ENCODE peak calls at places on chromosomes 4 and X, in nine cellular contexts. X, F, R, D, L, S, H, G and U are unnamed samples.
A peak's percentile ranks its signal among the peaks of the same experiment; 100 is the strongest.

GRCh38 chr4:20430555-20430954 is 178.8 kb downstream of the SLIT2 start:
- DNase-seq in X (peak; percentile 59), F (no peak), R (no peak), D (no peak), L (no peak), S (no peak), H (no peak), G (peak; percentile 69), U (no peak)

GRCh38 chr4:9785926-9786325 is 4.5 kb downstream of the DRD5 start:
- DNase-seq in X (peak; percentile 67), F (no peak), R (no peak), D (no peak), L (no peak), S (no peak), H (no peak), G (no peak), U (no peak)

GRCh38 chrX:19630776-19631707 is 115.7 kb upstream of the MAP3K15 start:
- DNase-seq in X (no peak), F (no peak), R (no peak), D (no peak), L (no peak), S (no peak), H (no peak), G (no peak), U (no peak)

GRCh38 chr4:79334341-79334740 is 8.5 kb upstream of the NAA11 start:
- DNase-seq in X (no peak), F (no peak), R (no peak), D (no peak), L (no peak), S (no peak), H (no peak), G (no peak), U (no peak)

GRCh38 chr4:177047070-177047850 is 254.5 kb upstream of the VEGFC start:
- DNase-seq in X (peak; percentile 50), F (peak; percentile 78), R (no peak), D (peak; percentile 53), L (peak; percentile 33), S (no peak), H (peak; percentile 18), G (peak; percentile 81), U (no peak)

GRCh38 chrX:3312109-3312508 is 34.3 kb downstream of the MXRA5 start:
- DNase-seq in X (no peak), F (no peak), R (no peak), D (no peak), L (no peak), S (no peak), H (no peak), G (no peak), U (no peak)

GRCh38 chr4:82710202-82710929 is 88.2 kb downstream of the SCD5 start:
- DNase-seq in X (no peak), F (no peak), R (no peak), D (no peak), L (no peak), S (no peak), H (no peak), G (no peak), U (no peak)

GRCh38 chr4:12689457-12689856 is 794.7 kb downstream of the RAB28 start:
- DNase-seq in X (no peak), F (no peak), R (no peak), D (no peak), L (no peak), S (no peak), H (no peak), G (no peak), U (no peak)

GRCh38 chr4:7394681-7395451 is 39.9 kb downstream of the PSAPL1 start:
- DNase-seq in X (peak; percentile 23), F (no peak), R (no peak), D (peak; percentile 21), L (peak; percentile 10), S (no peak), H (no peak), G (no peak), U (peak; percentile 67)

GRCh38 chr4:6355052-6355451 is 85.4 kb downstream of the WFS1 start:
- DNase-seq in X (no peak), F (no peak), R (no peak), D (no peak), L (no peak), S (no peak), H (no peak), G (no peak), U (no peak)

GRCh38 chrX:41137589-41137988 is 52.3 kb downstream of the USP9X start:
- DNase-seq in X (no peak), F (no peak), R (no peak), D (no peak), L (no peak), S (no peak), H (no peak), G (peak; percentile 19), U (no peak)

GRCh38 chr4:6348408-6348807 is 78.8 kb downstream of the WFS1 start:
- DNase-seq in X (no peak), F (no peak), R (no peak), D (no peak), L (no peak), S (no peak), H (no peak), G (no peak), U (no peak)

GRCh38 chrX:46587158-46587557 is 13.6 kb downstream of the CHST7 start:
- DNase-seq in X (no peak), F (no peak), R (no peak), D (no peak), L (peak; percentile 31), S (peak; percentile 55), H (no peak), G (peak; percentile 66), U (no peak)

GRCh38 chr4:185987976-185988627 is 80.9 kb upstream of the TLR3 start:
- DNase-seq in X (no peak), F (no peak), R (no peak), D (no peak), L (no peak), S (no peak), H (no peak), G (no peak), U (no peak)

GRCh38 chrX:117989512-117989911 is 127.1 kb downstream of the KLHL13 start:
- DNase-seq in X (no peak), F (no peak), R (no peak), D (no peak), L (no peak), S (no peak), H (no peak), G (no peak), U (no peak)

GRCh38 chrX:9626379-9626778 is 139.3 kb downstream of the GPR143 start:
- DNase-seq in X (no peak), F (no peak), R (no peak), D (no peak), L (no peak), S (no peak), H (no peak), G (peak; percentile 11), U (no peak)

GRCh38 chrX:102714994-102715393 is 2.7 kb downstream of the GPRASP2 start:
- DNase-seq in X (no peak), F (no peak), R (no peak), D (no peak), L (no peak), S (no peak), H (no peak), G (no peak), U (no peak)

GRCh38 chrX:42869659-42870476 is 91.9 kb upstream of the PPP1R2C start:
- DNase-seq in X (no peak), F (no peak), R (no peak), D (no peak), L (no peak), S (peak; percentile 72), H (no peak), G (no peak), U (no peak)

GRCh38 chr4:140096921-140097320 is 57.1 kb downstream of the MAML3 start:
- DNase-seq in X (no peak), F (no peak), R (no peak), D (no peak), L (no peak), S (no peak), H (no peak), G (peak; percentile 44), U (no peak)

GRCh38 chrX:150080497-150080896 is 142.2 kb upstream of the EOLA2 start:
- DNase-seq in X (no peak), F (no peak), R (no peak), D (no peak), L (no peak), S (no peak), H (no peak), G (no peak), U (no peak)

GRCh38 chrX:53817548-53817947 is 131.0 kb upstream of the HUWE1 start:
- DNase-seq in X (no peak), F (no peak), R (no peak), D (no peak), L (no peak), S (no peak), H (no peak), G (no peak), U (no peak)
- TF ChIP-seq POLR2A in X (no peak), F (no peak), R (no peak), D (no peak), L (no peak), S (no peak), H (no peak), G (no peak), U (no peak)

DNA sequence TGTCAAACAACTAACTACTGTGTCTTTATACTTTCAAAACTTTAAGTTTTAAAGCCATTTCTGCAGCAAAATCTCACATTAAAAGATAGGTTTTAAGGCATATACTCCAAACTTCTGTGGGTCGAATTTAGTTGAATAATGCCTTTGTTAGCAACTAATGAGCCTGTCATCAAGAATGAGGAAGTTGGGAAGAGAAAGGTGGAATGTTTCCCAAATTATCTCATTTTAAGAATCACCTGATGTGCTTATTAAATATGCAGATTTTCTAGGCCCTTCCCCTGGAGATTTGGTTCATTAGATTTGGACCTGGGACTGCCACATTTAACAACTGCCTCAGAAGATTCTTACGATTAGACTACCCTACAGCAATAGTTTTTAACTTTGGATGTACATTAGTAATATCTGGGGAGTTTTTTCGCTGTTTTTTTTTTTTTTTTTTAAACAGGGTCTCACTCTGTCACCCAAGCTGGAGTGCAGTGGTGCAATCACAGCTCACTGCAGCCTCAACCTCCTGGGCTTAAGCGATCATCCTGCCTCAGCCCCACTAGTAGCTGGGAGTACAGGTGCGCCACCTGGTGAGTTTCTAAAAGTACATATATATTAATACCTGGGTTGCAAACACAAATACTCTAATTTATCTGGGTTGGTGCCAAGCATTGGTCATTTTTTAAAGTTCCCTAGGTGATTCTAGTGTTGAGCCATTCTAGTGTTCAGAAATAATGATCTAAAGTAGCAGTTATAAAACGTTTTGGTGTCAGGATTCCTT is 16.1 kb upstream of the TASL start:
- DNase-seq in X (peak; percentile 67), F (no peak), R (no peak), D (no peak), L (no peak), S (no peak), H (no peak), G (no peak), U (no peak)
- TF ChIP-seq CTCF in X (no peak), F (no peak), R (no peak), D (no peak), L (no peak), S (peak; percentile 31), H (no peak), G (no peak), U (no peak)

GRCh38 chr4:42484630-42485029 is 87.3 kb downstream of the SHISA3 start:
- DNase-seq in X (no peak), F (no peak), R (no peak), D (no peak), L (no peak), S (no peak), H (no peak), G (no peak), U (no peak)
- H3K4me1 ChIP-seq in X (no peaks in the 10 kb centered on the region), F (no peaks in the 10 kb centered on the region), R (no peaks in the 10 kb centered on the region), D (no peaks in the 10 kb centered on the region), L (no peaks in the 10 kb centered on the region), S (peaks cover 17% of the 10 kb centered on the region), H (no peaks in the 10 kb centered on the region), G (peaks cover 2% of the 10 kb centered on the region), U (no peaks in the 10 kb centered on the region)

GRCh38 chr4:112817933-112818921 is 181.3 kb downstream of the LARP7 start:
- DNase-seq in X (peak; percentile 64), F (peak; percentile 74), R (peak; percentile 37), D (peak; percentile 74), L (peak; percentile 68), S (peak; percentile 55), H (no peak), G (peak; percentile 81), U (peak; percentile 79)
- TF ChIP-seq POLR2A in X (no peak), F (no peak), R (no peak), D (no peak), L (peak; percentile 15), S (peak; percentile 89), H (no peak), G (no peak), U (no peak)